ENCODE peak calls at places on chromosomes 1 and 21, in ten cellular contexts. I is CD4-positive, alpha-beta memory T cell; N is sigmoid colon; B is SK-N-SH; G is neuronal stem cell; M is caudate nucleus; A is A549; P is CD8-positive, alpha-beta T cell; J is adrenal gland; F is uterus. D is an unnamed sample.

GRCh38 chr1:10678395-10678794 is 118.1 kb downstream of the CASZ1 start:
- DNase-seq in I (no peak), N (no peak), B (peak), G (no peak), M (no peak), A (no peak), P (no peak), J (no peak), F (no peak), D (no peak)

GRCh38 chr1:220198186-220199005 is 73.9 kb downstream of the RAB3GAP2 start:
- DNase-seq in I (no peak), N (no peak), B (no peak), G (no peak), M (no peak), A (no peak), P (no peak), J (no peak), F (no peak), D (no peak)

GRCh38 chr1:178267646-178268094 is 173.8 kb downstream of the RASAL2 start:
- DNase-seq in I (no peak), N (no peak), B (no peak), G (no peak), M (no peak), A (peak), P (no peak), J (no peak), F (no peak), D (no peak)

GRCh38 chr21:28283652-28284490 is 708.8 kb downstream of the LTN1 start:
- DNase-seq in I (no peak), N (no peak), B (peak), G (no peak), M (no peak), A (no peak), P (no peak), J (peak), F (peak), D (no peak)

GRCh38 chr1:70044832-70045231 is 160.5 kb downstream of the LRRC40 start:
- DNase-seq in I (no peak), N (no peak), B (no peak), G (no peak), M (no peak), A (no peak), P (no peak), J (no peak), F (no peak), D (no peak)

GRCh38 chr1:185917646-185918045 is 183.5 kb downstream of the HMCN1 start:
- DNase-seq in I (no peak), N (no peak), B (no peak), G (peak), M (no peak), A (peak), P (no peak), J (peak), F (no peak), D (no peak)

GRCh38 chr1:21491483-21492170 is 17.6 kb upstream of the ALPL start:
- DNase-seq in I (no peak), N (no peak), B (no peak), G (no peak), M (no peak), A (no peak), P (no peak), J (no peak), F (no peak), D (no peak)

GRCh38 chr1:30665621-30666020 is 57.8 kb downstream of the MATN1 start:
- DNase-seq in I (no peak), N (no peak), B (no peak), G (no peak), M (no peak), A (no peak), P (no peak), J (no peak), F (no peak), D (no peak)

GRCh38 chr1:117828206-117828605 is 101.2 kb downstream of the GDAP2 start:
- DNase-seq in I (no peak), N (peak), B (peak), G (no peak), M (no peak), A (no peak), P (no peak), J (peak), F (no peak), D (no peak)

GRCh38 chr1:32112800-32113375 is 5.0 kb downstream of the KPNA6 start:
- DNase-seq in I (peak), N (no peak), B (no peak), G (no peak), M (no peak), A (no peak), P (no peak), J (no peak), F (no peak), D (no peak)

GRCh38 chr1:25922633-25923567 is 16.7 kb upstream of the STMN1 start:
- DNase-seq in I (peak), N (peak), B (no peak), G (peak), M (peak), A (peak), P (peak), J (peak), F (peak), D (no peak)

GRCh38 chr1:31795096-31795675 is 20.6 kb downstream of the SPOCD1 start:
- DNase-seq in I (no peak), N (peak), B (no peak), G (no peak), M (no peak), A (no peak), P (no peak), J (no peak), F (no peak), D (no peak)

GRCh38 chr1:17122449-17123194 is 3.4 kb upstream of the PADI2 start:
- DNase-seq in I (no peak), N (no peak), B (no peak), G (no peak), M (no peak), A (peak), P (no peak), J (no peak), F (no peak), D (no peak)

GRCh38 chr1:62457955-62458354 is 21.1 kb downstream of the USP1 start:
- DNase-seq in I (no peak), N (no peak), B (no peak), G (no peak), M (no peak), A (no peak), P (no peak), J (no peak), F (no peak), D (no peak)

GRCh38 chr1:74570797-74571492 is 58.5 kb upstream of the LRRC53 start:
- DNase-seq in I (no peak), N (no peak), B (peak), G (no peak), M (no peak), A (no peak), P (no peak), J (no peak), F (no peak), D (no peak)

GRCh38 chr1:8374812-8375211 is 56.9 kb downstream of the SLC45A1 start:
- DNase-seq in I (no peak), N (no peak), B (no peak), G (no peak), M (no peak), A (peak), P (peak), J (peak), F (peak), D (no peak)

GRCh38 chr1:151060241-151061011 is at the start of gene MLLT11:
- DNase-seq in I (no peak), N (peak), B (peak), G (peak), M (peak), A (peak), P (peak), J (no peak), F (peak), D (no peak)

GRCh38 chr1:63772201-63772600 is 1.6 kb upstream of the ROR1 start:
- DNase-seq in I (no peak), N (no peak), B (no peak), G (no peak), M (no peak), A (no peak), P (no peak), J (no peak), F (no peak), D (no peak)

GRCh38 chr1:19639999-19640362 is 4.1 kb upstream of the NBL1 start:
- DNase-seq in I (no peak), N (peak), B (no peak), G (no peak), M (no peak), A (peak), P (no peak), J (no peak), F (no peak), D (peak)

GRCh38 chr1:76657618-76658017 is 209.7 kb upstream of the ST6GALNAC5 start:
- DNase-seq in I (no peak), N (no peak), B (no peak), G (no peak), M (no peak), A (no peak), P (no peak), J (no peak), F (no peak), D (no peak)

GRCh38 chr1:24481843-24482610 is 20.6 kb upstream of the RCAN3 start:
- DNase-seq in I (peak), N (no peak), B (no peak), G (no peak), M (no peak), A (no peak), P (peak), J (no peak), F (no peak), D (no peak)

GRCh38 chr1:42250164-42250563 is 84.9 kb downstream of the FOXJ3 start:
- DNase-seq in I (no peak), N (no peak), B (no peak), G (no peak), M (no peak), A (no peak), P (no peak), J (no peak), F (no peak), D (no peak)

GRCh38 chr1:43878854-43879253 is 54.7 kb upstream of the ARTN start:
- DNase-seq in I (no peak), N (no peak), B (no peak), G (no peak), M (no peak), A (no peak), P (no peak), J (no peak), F (no peak), D (no peak)
- H3K27ac ChIP-seq in I (no peak), N (no peak), B (no peak), G (no peak), M (no peak), A (no peak), P (no peak), J (no peak), F (no peak), D (peak)

GRCh38 chr1:232369912-232370311 is 260.0 kb downstream of the SIPA1L2 start:
- DNase-seq in I (no peak), N (no peak), B (no peak), G (no peak), M (no peak), A (no peak), P (no peak), J (no peak), F (no peak), D (no peak)
- H3K27ac ChIP-seq in I (no peak), N (no peak), B (no peak), G (no peak), M (no peak), A (no peak), P (no peak), J (no peak), F (no peak), D (no peak)

GRCh38 chr1:173393655-173393993 is 83.5 kb upstream of the PRDX6 start:
- DNase-seq in I (no peak), N (no peak), B (no peak), G (no peak), M (no peak), A (peak), P (no peak), J (no peak), F (no peak), D (no peak)
- H3K27ac ChIP-seq in I (no peak), N (no peak), B (peak), G (no peak), M (no peak), A (peak), P (no peak), J (no peak), F (no peak), D (peak)

GRCh38 chr1:3192359-3192758 is 123.4 kb downstream of the PRDM16 start:
- DNase-seq in I (no peak), N (no peak), B (no peak), G (no peak), M (no peak), A (no peak), P (no peak), J (no peak), F (no peak), D (no peak)
- H3K27ac ChIP-seq in I (no peak), N (no peak), B (no peak), G (no peak), M (no peak), A (no peak), P (no peak), J (no peak), F (no peak), D (no peak)